ENCODE peak calls at places on chromosome 5, in eight cellular contexts. K is HCT116, T is IMR-90, J is neural progenitor cell, W is K562, L is mammary epithelial cell, X is H1, Y is Karpas-422. P is an unnamed sample.

GRCh38 chr5:131974622-131974955 is 29.1 kb upstream of the MEIKIN start:
- DNase-seq in K (no peak), T (no peak), J (no peak), W (no peak), L (no peak), X (no peak), Y (no peak), P (no peak)

GRCh38 chr5:140169410-140169809 is 5.6 kb upstream of the CYSTM1 start:
- DNase-seq in K (no peak), T (no peak), J (no peak), W (peak; percentile 55), L (peak; percentile 12), X (no peak), Y (no peak), P (no peak)

GRCh38 chr5:179836225-179837019 is 15.7 kb downstream of the SQSTM1 start:
- DNase-seq in K (no peak), T (peak; percentile 52), J (no peak), W (peak; percentile 35), L (no peak), X (no peak), Y (no peak), P (no peak)

GRCh38 chr5:1005362-1005851 is 3.2 kb upstream of the NKD2 start:
- DNase-seq in K (no peak), T (no peak), J (no peak), W (no peak), L (no peak), X (no peak), Y (no peak), P (no peak)

GRCh38 chr5:110361501-110361900 is 365.0 kb downstream of the TMEM232 start:
- DNase-seq in K (no peak), T (no peak), J (no peak), W (no peak), L (no peak), X (no peak), Y (no peak), P (no peak)

GRCh38 chr5:35924950-35925722 is 13.3 kb downstream of the CAPSL start:
- DNase-seq in K (peak; percentile 21), T (peak; percentile 74), J (peak; percentile 81), W (peak; percentile 62), L (peak; percentile 61), X (no peak), Y (peak; percentile 61), P (no peak)

GRCh38 chr5:87541033-87541432 is 128.3 kb upstream of the CCNH start:
- DNase-seq in K (peak; percentile 34), T (peak; percentile 33), J (peak; percentile 68), W (peak; percentile 2), L (peak; percentile 63), X (no peak), Y (peak; percentile 41), P (no peak)

GRCh38 chr5:124645396-124645795 is 101.0 kb downstream of the ZNF608 start:
- DNase-seq in K (no peak), T (no peak), J (no peak), W (no peak), L (peak; percentile 45), X (no peak), Y (peak; percentile 73), P (peak; percentile 63)

GRCh38 chr5:57842376-57843015 is 359.9 kb upstream of the ACTBL2 start:
- DNase-seq in K (no peak), T (no peak), J (no peak), W (no peak), L (no peak), X (no peak), Y (no peak), P (no peak)

GRCh38 chr5:178382689-178383276 is 150.2 kb upstream of the PHYKPL start:
- DNase-seq in K (no peak), T (no peak), J (no peak), W (no peak), L (no peak), X (no peak), Y (no peak), P (no peak)

GRCh38 chr5:135846311-135846710 is 11.8 kb downstream of the SLC25A48 start:
- DNase-seq in K (no peak), T (no peak), J (no peak), W (no peak), L (no peak), X (no peak), Y (no peak), P (no peak)

GRCh38 chr5:44884036-44884435 is 75.3 kb downstream of the MRPS30 start:
- DNase-seq in K (no peak), T (no peak), J (no peak), W (no peak), L (no peak), X (no peak), Y (no peak), P (no peak)

GRCh38 chr5:10779592-10779991 is 18.6 kb upstream of the DAP start:
- DNase-seq in K (no peak), T (no peak), J (no peak), W (no peak), L (no peak), X (no peak), Y (no peak), P (no peak)

GRCh38 chr5:120405923-120406322 is 58.2 kb upstream of the PRR16 start:
- DNase-seq in K (no peak), T (peak; percentile 88), J (no peak), W (no peak), L (peak; percentile 88), X (no peak), Y (no peak), P (no peak)

DNA sequence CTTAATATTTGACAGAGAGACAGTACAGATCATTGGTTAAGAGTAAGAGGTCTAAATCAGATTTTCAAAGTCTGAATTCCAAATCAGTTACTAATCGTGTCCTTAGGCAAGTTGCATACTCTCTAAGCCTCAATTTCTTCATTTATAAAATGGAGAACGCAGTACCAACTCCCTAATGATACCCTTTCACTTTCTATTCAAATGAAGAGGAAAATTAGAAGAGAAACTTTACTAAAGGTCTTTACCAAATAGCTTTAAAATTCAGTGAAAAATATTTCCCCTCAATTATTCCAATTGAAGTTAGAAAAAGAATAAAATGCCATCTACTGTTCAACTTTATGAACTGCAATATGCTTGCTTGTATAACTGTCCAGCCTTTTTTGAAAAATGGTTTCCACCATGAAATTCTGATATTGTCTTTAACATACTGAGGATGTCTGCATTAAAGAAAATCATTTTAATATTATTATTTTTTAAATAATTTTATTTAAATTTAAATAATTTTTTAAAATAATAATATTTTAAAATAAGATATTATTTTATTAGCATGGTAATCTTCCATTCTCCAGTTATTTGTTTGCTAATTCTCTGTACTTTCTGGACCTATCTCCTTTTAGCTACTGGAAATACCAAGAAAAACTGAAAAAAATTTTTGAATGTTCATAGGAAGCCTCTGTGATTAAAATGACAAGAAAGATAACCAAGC is 36.0 kb downstream of the POC5 start:
- DNase-seq in K (peak; percentile 15), T (peak; percentile 60), J (peak; percentile 33), W (peak; percentile 53), L (peak; percentile 40), X (no peak), Y (peak; percentile 85), P (no peak)
- H2AFZ ChIP-seq in K (no peak overlapping the region), T (no peak overlapping the region), J (no peak overlapping the region), W (no peak overlapping the region), L (peak overlapping the region; percentile 37), X (no peak overlapping the region), Y (peak overlapping the region; percentile 40), P (no peak overlapping the region)

DNA sequence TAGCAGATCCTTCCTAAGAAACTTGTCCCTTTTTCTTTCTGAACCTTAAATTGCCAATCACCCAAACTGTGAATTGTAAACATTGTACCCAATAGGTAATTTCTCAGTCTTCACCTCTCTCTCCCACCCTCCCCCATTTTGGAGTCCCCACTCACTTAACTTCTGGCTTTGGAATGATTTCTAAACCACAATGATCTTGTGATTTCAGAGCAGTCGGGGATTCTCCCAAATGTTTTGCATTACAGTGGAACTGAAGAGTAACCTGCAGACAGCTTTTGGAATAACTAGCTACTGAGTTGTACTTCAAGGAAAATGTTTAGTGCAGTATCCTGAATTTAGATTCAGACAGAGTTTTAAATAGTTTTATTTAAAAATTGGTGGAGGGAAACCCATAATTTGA is 19.2 kb downstream of the SLC27A6 start:
- DNase-seq in K (no peak), T (no peak), J (no peak), W (no peak), L (no peak), X (no peak), Y (no peak), P (no peak)
- H2AFZ ChIP-seq in K (no peak overlapping the region), T (no peak overlapping the region), J (no peak overlapping the region), W (no peak overlapping the region), L (no peak overlapping the region), X (peak overlapping the region; percentile 85), Y (no peak overlapping the region), P (no peak overlapping the region)

DNA sequence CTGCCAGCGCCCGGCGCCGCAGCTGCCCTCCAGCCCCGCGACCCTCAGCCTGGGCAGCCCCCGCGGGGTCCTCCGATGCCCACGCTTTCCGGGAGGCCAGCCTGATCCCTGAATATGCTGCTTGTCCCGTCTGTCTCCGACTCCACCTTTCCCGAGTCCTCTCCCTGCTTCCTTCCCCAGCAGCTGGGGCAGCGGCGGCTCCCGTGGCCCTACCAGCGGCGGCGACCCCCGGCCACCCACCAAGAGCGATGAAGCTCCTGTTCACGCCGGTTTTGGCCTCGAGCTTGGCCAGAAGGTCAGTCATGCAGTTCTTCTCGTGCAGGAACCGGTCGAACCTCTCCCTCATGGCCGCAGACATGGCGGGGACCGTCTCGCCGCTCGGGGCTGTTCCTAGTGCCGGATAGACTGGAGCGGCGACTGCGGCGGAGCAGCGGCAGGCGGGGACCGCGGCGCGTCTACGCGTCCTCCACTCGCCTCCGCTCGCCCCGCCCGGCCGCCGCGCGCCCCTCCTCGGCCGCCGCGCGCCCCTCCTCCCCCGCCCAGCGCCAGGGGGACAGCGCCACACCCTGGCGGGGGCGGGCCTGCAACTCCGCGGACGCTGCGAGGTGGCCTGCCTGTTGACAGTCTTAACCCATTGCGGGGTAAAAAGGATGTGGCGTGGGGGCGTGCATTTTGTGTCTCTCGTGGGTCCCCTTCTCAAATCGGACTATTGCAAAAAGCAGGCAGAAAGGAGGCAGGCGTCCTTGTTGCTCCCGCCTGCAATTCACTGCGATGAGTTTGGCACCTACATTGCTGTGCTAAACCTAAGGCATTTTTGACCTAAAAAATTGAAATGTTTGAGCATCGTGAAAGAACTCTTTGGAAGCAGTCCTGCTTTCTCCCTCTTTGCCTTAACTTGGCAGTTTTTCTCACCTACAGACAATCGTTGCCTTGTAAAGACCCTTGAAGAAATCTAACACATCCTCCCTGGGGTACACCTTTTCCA is at the start of gene REEP5:
- DNase-seq in K (peak; percentile 48), T (peak; percentile 69), J (peak; percentile 95), W (peak; percentile 90), L (peak; percentile 73), X (no peak), Y (peak; percentile 95), P (no peak)
- H2AFZ ChIP-seq in K (peak within 1 kb of the TSS; percentile 98), T (peak within 1 kb of the TSS; percentile 98), J (peak within 1 kb of the TSS; percentile 83), W (peak within 1 kb of the TSS; percentile 98), L (peak within 1 kb of the TSS; percentile 90), X (peak within 1 kb of the TSS; percentile 85), Y (peak within 1 kb of the TSS; percentile 67), P (peak within 1 kb of the TSS; percentile 92)

DNA sequence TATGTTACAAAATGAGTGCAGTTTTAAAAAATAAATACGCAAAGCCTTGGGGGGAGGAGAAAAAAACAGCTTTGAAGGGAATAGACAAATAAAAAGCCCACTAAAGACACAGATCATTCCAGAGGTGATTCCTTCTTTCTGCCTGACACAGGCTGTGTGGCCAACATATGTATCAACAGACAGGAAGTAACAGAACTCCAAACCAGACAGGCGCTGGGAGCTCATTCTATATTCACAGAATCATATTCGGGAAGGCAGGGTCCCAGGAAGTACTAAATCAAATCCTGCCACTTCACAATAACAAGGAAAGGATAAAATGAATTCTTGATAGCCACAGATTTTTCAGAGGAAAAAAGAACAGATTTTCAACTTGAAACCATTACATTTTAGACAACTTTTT is 62.1 kb downstream of the SEMA5A start:
- DNase-seq in K (no peak), T (peak; percentile 48), J (no peak), W (no peak), L (no peak), X (no peak), Y (no peak), P (no peak)
- H2AFZ ChIP-seq in K (no peak overlapping the region), T (no peak overlapping the region), J (no peak overlapping the region), W (no peak overlapping the region), L (no peak overlapping the region), X (no peak overlapping the region), Y (no peak overlapping the region), P (no peak overlapping the region)